ENCODE peak calls at places on chromosomes 13 and 19, in four cellular contexts. F is heart left ventricle, Z is heart right ventricle, A is psoas muscle. I is an unnamed sample.

GRCh38 chr13:84481958-84482357 is 599.7 kb upstream of the SLITRK1 start:
- DNase-seq in F (no peak), A (no peak), Z (no peak), I (no peak)

GRCh38 chr13:26605845-26606244 is 48.4 kb downstream of the WASF3 start:
- DNase-seq in A (no peak), F (no peak), Z (no peak), I (no peak)

GRCh38 chr19:47158367-47158791 is 27.7 kb downstream of the SAE1 start:
- DNase-seq in A (no peak), Z (no peak), F (no peak), I (peak; percentile 57)

GRCh38 chr19:14536926-14537692 is 7.7 kb downstream of the TECR start:
- DNase-seq in A (peak; percentile 46), F (peak; percentile 77), Z (peak; percentile 73), I (peak; percentile 92)

GRCh38 chr13:90201198-90201597 is 1146.3 kb upstream of the MIR17HG start:
- DNase-seq in Z (no peak), F (no peak), A (no peak), I (peak; percentile 35)

GRCh38 chr19:15280915-15281683 is 48.9 kb upstream of the EPHX3 start:
- DNase-seq in F (peak; percentile 92), Z (peak; percentile 88), A (peak; percentile 91), I (peak; percentile 95)

GRCh38 chr13:67308004-67308772 is 78.1 kb upstream of the PCDH9 start:
- DNase-seq in F (no peak), Z (no peak), A (no peak), I (no peak)

GRCh38 chr19:18596752-18597157 is 8.2 kb downstream of the REX1BD start:
- DNase-seq in F (peak; percentile 77), A (no peak), Z (peak; percentile 60), I (peak; percentile 66)

GRCh38 chr13:94268661-94269060 is 210.8 kb downstream of the DCT start:
- DNase-seq in A (no peak), F (no peak), Z (no peak), I (no peak)

GRCh38 chr13:26300140-26300539 is 46.2 kb downstream of the CDK8 start:
- DNase-seq in F (no peak), Z (no peak), A (no peak), I (no peak)

GRCh38 chr19:31348416-31349159 is 648 bp downstream of the TSHZ3 start:
- DNase-seq in F (peak; percentile 73), A (peak; percentile 41), Z (peak; percentile 36), I (peak; percentile 73)

GRCh38 chr13:75870397-75870801 is 234.3 kb downstream of the LMO7 start:
- DNase-seq in A (no peak), Z (no peak), F (no peak), I (peak; percentile 45)

GRCh38 chr19:8095354-8095886 is 42.9 kb downstream of the CCL25 start:
- DNase-seq in Z (no peak), F (no peak), A (no peak), I (no peak)

GRCh38 chr13:23392313-23392712 is 41.2 kb downstream of the SACS start:
- DNase-seq in F (no peak), Z (no peak), A (no peak), I (no peak)

GRCh38 chr19:16017138-16017490 is 59.2 kb upstream of the TPM4 start:
- DNase-seq in A (no peak), Z (no peak), F (no peak), I (no peak)

GRCh38 chr19:45251452-45252354 is 632 bp downstream of the MARK4 start:
- DNase-seq in F (peak; percentile 70), Z (peak; percentile 38), A (no peak), I (peak; percentile 74)

GRCh38 chr13:47413112-47413511 is 516.3 kb upstream of the HTR2A start:
- DNase-seq in Z (no peak), A (no peak), F (no peak), I (no peak)

GRCh38 chr13:47408546-47409319 is 511.9 kb upstream of the HTR2A start:
- DNase-seq in Z (no peak), A (no peak), F (no peak), I (no peak)

GRCh38 chr13:47415048-47415447 is 518.2 kb upstream of the HTR2A start:
- DNase-seq in A (no peak), F (no peak), Z (no peak), I (no peak)

DNA sequence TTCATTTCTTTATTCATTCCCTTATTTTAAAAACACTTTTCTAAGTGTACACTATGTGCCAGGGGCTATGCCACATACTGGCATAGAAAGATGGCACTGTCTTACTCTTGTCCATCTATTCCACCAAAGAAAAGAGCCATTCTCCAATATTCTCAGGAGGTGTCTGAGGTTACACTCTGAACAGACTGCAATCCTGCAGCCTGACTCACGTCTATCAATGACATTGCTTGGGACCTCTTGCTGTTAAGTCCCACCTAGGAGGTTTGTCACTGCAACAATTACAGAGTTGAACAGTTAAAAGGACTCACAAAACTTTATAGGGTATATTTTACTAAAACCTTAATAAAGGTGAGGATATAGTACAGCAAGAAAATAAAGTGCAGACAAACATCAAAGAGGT is 512.9 kb upstream of the HTR2A start:
- DNase-seq in A (no peak), Z (no peak), F (no peak), I (no peak)
- H3K27ac ChIP-seq in A (no peak overlapping the region), Z (no peak overlapping the region), F (no peak overlapping the region), I (no peak overlapping the region)

GRCh38 chr13:112083971-112084370 is 17.0 kb downstream of the SOX1 start:
- DNase-seq in Z (no peak), A (no peak), F (no peak), I (no peak)
- H3K27ac ChIP-seq in Z (no peak overlapping the region), A (no peak overlapping the region), F (no peak overlapping the region), I (no peak overlapping the region)

GRCh38 chr13:40665061-40665753 is 1.2 kb downstream of the FOXO1 start:
- DNase-seq in Z (peak; percentile 60), F (peak; percentile 70), A (peak; percentile 37), I (peak; percentile 78)

GRCh38 chr13:40660270-40660669 is 6.2 kb downstream of the FOXO1 start:
- DNase-seq in Z (no peak), F (no peak), A (no peak), I (no peak)

GRCh38 chr13:40664100-40665060 is 2.1 kb downstream of the FOXO1 start:
- DNase-seq in F (peak; percentile 91), A (peak; percentile 88), Z (peak; percentile 87), I (peak; percentile 85)

GRCh38 chr13:40660692-40661091 is 5.7 kb downstream of the FOXO1 start:
- DNase-seq in Z (no peak), F (no peak), A (no peak), I (no peak)

GRCh38 chr13:40662866-40663265 is 3.6 kb downstream of the FOXO1 start:
- DNase-seq in Z (no peak), A (no peak), F (no peak), I (no peak)
- H3K27ac ChIP-seq in Z (peak overlapping the region; percentile 98), A (peak overlapping the region; percentile 99), F (peak overlapping the region; percentile 99), I (no peak overlapping the region)

GRCh38 chr19:55176116-55176515 is 4.0 kb downstream of the SYT5 start:
- DNase-seq in Z (no peak), F (no peak), A (no peak), I (no peak)

GRCh38 chr19:55175117-55175867 is 4.8 kb downstream of the SYT5 start:
- DNase-seq in F (no peak), Z (no peak), A (no peak), I (no peak)

GRCh38 chr19:55179570-55180484 is at the start of gene SYT5:
- DNase-seq in Z (peak; percentile 48), A (no peak), F (peak; percentile 73), I (peak; percentile 77)

GRCh38 chr19:55181740-55182139 is 1.7 kb upstream of the SYT5 start:
- DNase-seq in A (no peak), Z (no peak), F (peak; percentile 7), I (no peak)

GRCh38 chr19:55178781-55179569 is 1.1 kb downstream of the SYT5 start:
- DNase-seq in F (peak; percentile 77), Z (peak; percentile 55), A (peak; percentile 61), I (peak; percentile 89)
- H3K27ac ChIP-seq in F (no peak overlapping the region), Z (no peak overlapping the region), A (no peak overlapping the region), I (no peak overlapping the region)

DNA sequence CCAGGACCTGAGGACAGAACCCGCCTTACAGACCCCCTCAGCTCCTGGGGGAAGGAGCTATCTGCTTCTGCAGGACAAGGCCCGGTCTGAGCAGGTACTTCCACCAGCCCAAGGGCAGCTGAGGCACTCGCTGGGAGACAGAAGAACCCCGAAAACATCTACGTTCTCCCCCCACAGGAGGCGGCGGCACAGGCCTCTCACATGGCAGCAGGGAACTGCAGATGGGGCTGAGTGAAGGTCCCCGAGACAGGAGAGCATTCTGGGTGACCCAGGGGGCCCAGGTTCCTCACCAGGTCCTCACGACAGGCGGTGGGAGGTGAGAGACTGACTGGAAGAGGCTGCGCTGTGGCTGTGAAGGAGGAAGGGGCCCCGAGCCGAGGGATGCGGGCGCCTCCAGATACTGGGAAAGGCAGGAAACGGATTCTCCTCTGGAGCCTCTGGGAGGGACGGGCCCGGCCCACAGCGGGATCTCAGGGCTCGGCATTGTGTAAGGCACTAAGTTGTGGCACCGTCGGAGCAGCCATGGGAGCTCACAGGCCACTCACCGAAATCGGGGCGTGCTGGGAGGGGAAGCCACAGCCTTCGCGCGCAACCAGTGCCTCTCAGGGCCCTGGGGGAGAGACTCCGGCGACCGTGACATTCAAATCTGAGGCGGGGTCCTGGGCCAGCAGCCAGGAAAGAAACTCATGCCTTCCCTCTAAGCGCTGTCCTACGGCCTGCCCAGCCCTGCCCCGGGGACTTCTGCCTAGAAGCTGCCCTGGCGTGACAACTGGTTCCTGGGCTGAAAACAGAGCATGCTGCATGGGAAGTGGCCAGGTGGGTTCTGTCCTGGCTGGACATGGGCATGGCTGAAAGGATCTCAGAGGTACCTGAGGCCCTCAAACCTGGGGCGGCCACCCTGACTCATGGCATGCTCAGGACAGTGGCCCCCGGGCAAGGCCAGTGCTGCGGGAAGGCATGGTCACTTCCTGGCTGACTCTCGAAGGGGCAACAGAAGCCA is 14.0 kb downstream of the RPL36 start:
- DNase-seq in A (no peak), Z (no peak), F (no peak), I (peak; percentile 12)
- H3K27ac ChIP-seq in A (no peak overlapping the region), Z (no peak overlapping the region), F (no peak overlapping the region), I (no peak overlapping the region)

I was measured in right cardiac atrium.